ENCODE peak calls at places on chromosomes 11 and 22, in five cellular contexts. One of them, this sample, is unnamed.

GRCh38 chr11:78066471-78066870 is 2.8 kb downstream of the THRSP start:
- DNase-seq in cardiac fibroblast: no peak
- DNase-seq in spleen: no peak
- DNase-seq in lower lobe of right lung: no peak
- DNase-seq in lung: no peak
- DNase-seq in this sample: no peak

GRCh38 chr11:62702241-62702640 is 5.0 kb downstream of the BSCL2 start:
- DNase-seq in cardiac fibroblast: no peak
- DNase-seq in spleen: no peak
- DNase-seq in lower lobe of right lung: no peak
- DNase-seq in lung: no peak
- DNase-seq in this sample: peak

GRCh38 chr22:19766506-19767426 is 6.2 kb downstream of the TBX1 start:
- DNase-seq in cardiac fibroblast: peak
- DNase-seq in spleen: peak
- DNase-seq in lower lobe of right lung: peak
- DNase-seq in lung: no peak
- DNase-seq in this sample: no peak

GRCh38 chr11:104705475-104706195 is 192.6 kb downstream of the CASP12 start:
- DNase-seq in cardiac fibroblast: peak
- DNase-seq in spleen: peak
- DNase-seq in lower lobe of right lung: peak
- DNase-seq in lung: peak
- DNase-seq in this sample: no peak

GRCh38 chr11:115612331-115612730 is 108.1 kb upstream of the CADM1 start:
- DNase-seq in cardiac fibroblast: no peak
- DNase-seq in spleen: no peak
- DNase-seq in lower lobe of right lung: no peak
- DNase-seq in lung: no peak
- DNase-seq in this sample: no peak

GRCh38 chr11:64580387-64580786 is 10.6 kb upstream of the SLC22A12 start:
- DNase-seq in cardiac fibroblast: no peak
- DNase-seq in spleen: peak
- DNase-seq in lower lobe of right lung: peak
- DNase-seq in lung: no peak
- DNase-seq in this sample: peak

GRCh38 chr11:8192016-8192895 is 23.4 kb upstream of the RIC3 start:
- DNase-seq in cardiac fibroblast: peak
- DNase-seq in spleen: peak
- DNase-seq in lower lobe of right lung: peak
- DNase-seq in lung: peak
- DNase-seq in this sample: peak

GRCh38 chr11:128726464-128727139 is 32.7 kb downstream of the FLI1 start:
- DNase-seq in cardiac fibroblast: no peak
- DNase-seq in spleen: peak
- DNase-seq in lower lobe of right lung: peak
- DNase-seq in lung: peak
- DNase-seq in this sample: no peak

GRCh38 chr11:80958414-80958813 is 1517.6 kb upstream of the TENM4 start:
- DNase-seq in cardiac fibroblast: peak
- DNase-seq in spleen: no peak
- DNase-seq in lower lobe of right lung: no peak
- DNase-seq in lung: no peak
- DNase-seq in this sample: peak

GRCh38 chr11:80083561-80083960 is 642.7 kb upstream of the TENM4 start:
- DNase-seq in cardiac fibroblast: no peak
- DNase-seq in spleen: no peak
- DNase-seq in lower lobe of right lung: no peak
- DNase-seq in lung: no peak
- DNase-seq in this sample: no peak

GRCh38 chr11:64234840-64235379 is 526 bp downstream of the VEGFB start:
- DNase-seq in cardiac fibroblast: no peak
- DNase-seq in spleen: peak
- DNase-seq in lower lobe of right lung: no peak
- DNase-seq in lung: no peak
- DNase-seq in this sample: no peak

GRCh38 chr11:107665016-107665415 is 46.8 kb downstream of the SLN start:
- DNase-seq in cardiac fibroblast: no peak
- DNase-seq in spleen: no peak
- DNase-seq in lower lobe of right lung: no peak
- DNase-seq in lung: no peak
- DNase-seq in this sample: no peak

GRCh38 chr22:26585104-26585790 is 4.7 kb downstream of the TPST2 start:
- DNase-seq in cardiac fibroblast: peak
- DNase-seq in spleen: peak
- DNase-seq in lower lobe of right lung: peak
- DNase-seq in lung: peak
- DNase-seq in this sample: peak

GRCh38 chr11:17738350-17739207 is 4.0 kb downstream of the KCNC1 start:
- DNase-seq in cardiac fibroblast: no peak
- DNase-seq in spleen: peak
- DNase-seq in lower lobe of right lung: no peak
- DNase-seq in lung: no peak
- DNase-seq in this sample: no peak

GRCh38 chr11:17528181-17528691 is 16.0 kb downstream of the USH1C start:
- DNase-seq in cardiac fibroblast: peak
- DNase-seq in spleen: no peak
- DNase-seq in lower lobe of right lung: no peak
- DNase-seq in lung: peak
- DNase-seq in this sample: peak

DNA sequence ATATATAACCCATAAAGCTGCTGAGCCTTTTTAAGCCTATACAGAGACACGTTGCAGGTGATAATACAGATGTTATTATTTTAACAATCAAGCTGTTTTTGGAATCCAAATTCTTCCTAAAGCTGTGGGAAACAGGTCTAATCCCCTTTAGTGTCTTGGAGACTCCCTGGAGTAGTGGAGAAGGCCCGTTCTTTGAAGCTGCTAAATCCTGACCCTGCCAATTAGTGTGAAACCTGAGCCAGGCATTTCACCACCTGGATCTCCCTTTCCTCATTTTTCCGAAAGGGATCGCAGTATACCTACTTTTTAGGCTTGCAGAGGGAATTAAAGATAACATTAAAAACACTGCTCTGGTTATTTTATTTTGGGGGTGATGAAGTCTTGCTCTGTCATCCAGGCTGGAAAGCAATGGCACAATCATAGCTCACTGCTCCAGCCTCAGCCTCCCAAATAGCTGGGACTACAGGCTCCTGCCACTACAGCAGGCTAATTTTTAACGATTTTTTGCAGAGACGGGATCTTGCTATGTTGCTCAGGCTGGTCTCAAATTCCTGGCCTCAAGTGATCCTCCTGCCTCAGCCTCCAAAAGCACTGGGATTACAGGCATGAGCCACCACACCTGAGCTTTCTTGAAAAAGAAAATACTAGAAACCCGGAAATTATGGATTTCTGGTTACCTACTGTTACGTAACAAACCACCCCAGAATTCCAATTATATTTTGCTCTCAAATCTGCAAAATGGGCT is 1.7 kb upstream of the EIF4ENIF1 start:
- DNase-seq in cardiac fibroblast: no peak
- DNase-seq in spleen: no peak
- DNase-seq in lower lobe of right lung: no peak
- DNase-seq in lung: no peak
- DNase-seq in this sample: no peak
- H3K4me3 ChIP-seq in cardiac fibroblast: no peak
- H3K4me3 ChIP-seq in spleen: peak
- H3K4me3 ChIP-seq in lower lobe of right lung: peak
- H3K4me3 ChIP-seq in lung: no peak
- H3K4me3 ChIP-seq in this sample: no peak

GRCh38 chr11:76698321-76699043 is 27.9 kb upstream of the LRRC32 start:
- DNase-seq in cardiac fibroblast: peak
- DNase-seq in spleen: no peak
- DNase-seq in lower lobe of right lung: no peak
- DNase-seq in lung: no peak
- DNase-seq in this sample: no peak
- TF ChIP-seq CTCF in cardiac fibroblast: peak
- TF ChIP-seq CTCF in spleen: no peak
- TF ChIP-seq CTCF in lower lobe of right lung: no peak
- TF ChIP-seq CTCF in lung: no peak
- TF ChIP-seq CTCF in this sample: peak

GRCh38 chr22:33923033-33923432 is 2.8 kb upstream of the LARGE1 start:
- DNase-seq in cardiac fibroblast: peak
- DNase-seq in spleen: no peak
- DNase-seq in lower lobe of right lung: no peak
- DNase-seq in lung: no peak
- DNase-seq in this sample: no peak
- H3K4me3 ChIP-seq in cardiac fibroblast: peak
- H3K4me3 ChIP-seq in spleen: peak
- H3K4me3 ChIP-seq in lower lobe of right lung: peak
- H3K4me3 ChIP-seq in lung: no peak
- H3K4me3 ChIP-seq in this sample: peak

GRCh38 chr11:68748061-68748460 is 3.3 kb downstream of the TESMIN start:
- DNase-seq in cardiac fibroblast: no peak
- DNase-seq in spleen: no peak
- DNase-seq in lower lobe of right lung: no peak
- DNase-seq in lung: no peak
- DNase-seq in this sample: no peak

GRCh38 chr11:68749501-68750196 is 1.7 kb downstream of the TESMIN start:
- DNase-seq in cardiac fibroblast: peak
- DNase-seq in spleen: no peak
- DNase-seq in lower lobe of right lung: no peak
- DNase-seq in lung: no peak
- DNase-seq in this sample: peak

GRCh38 chr11:68750197-68750987 is 928 bp downstream of the TESMIN start:
- DNase-seq in cardiac fibroblast: no peak
- DNase-seq in spleen: peak
- DNase-seq in lower lobe of right lung: peak
- DNase-seq in lung: no peak
- DNase-seq in this sample: no peak

GRCh38 chr11:68750988-68751325 is 363 bp downstream of the TESMIN start:
- DNase-seq in cardiac fibroblast: no peak
- DNase-seq in spleen: no peak
- DNase-seq in lower lobe of right lung: no peak
- DNase-seq in lung: no peak
- DNase-seq in this sample: no peak

DNA sequence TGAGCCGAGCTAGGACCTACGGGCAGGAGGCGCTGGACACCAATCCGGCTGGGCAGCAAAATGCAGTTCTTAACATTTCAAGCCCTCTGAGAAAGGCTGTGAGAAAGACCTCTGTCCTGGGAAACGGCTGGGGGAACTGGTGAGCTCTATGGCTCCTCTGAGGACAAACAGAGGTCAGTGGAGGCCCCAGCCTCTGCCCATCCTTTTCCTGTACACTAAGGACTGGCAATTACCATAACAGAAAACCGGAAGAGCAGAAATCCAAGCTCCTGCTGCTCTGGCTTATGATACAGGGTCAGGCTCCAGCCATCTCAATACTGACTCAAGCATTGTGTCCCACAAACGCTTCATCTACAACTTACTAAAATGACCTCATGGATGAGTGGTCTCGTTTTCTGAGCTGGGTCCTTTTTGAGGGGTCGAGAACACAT is 2.2 kb downstream of the TESMIN start:
- DNase-seq in cardiac fibroblast: no peak
- DNase-seq in spleen: no peak
- DNase-seq in lower lobe of right lung: no peak
- DNase-seq in lung: no peak
- DNase-seq in this sample: no peak
- TF ChIP-seq CTCF in cardiac fibroblast: no peak
- TF ChIP-seq CTCF in spleen: no peak
- TF ChIP-seq CTCF in lower lobe of right lung: no peak
- TF ChIP-seq CTCF in lung: no peak
- TF ChIP-seq CTCF in this sample: no peak

GRCh38 chr22:35542972-35543516 is 2.4 kb downstream of the RASD2 start:
- DNase-seq in cardiac fibroblast: no peak
- DNase-seq in spleen: no peak
- DNase-seq in lower lobe of right lung: no peak
- DNase-seq in lung: no peak
- DNase-seq in this sample: no peak
- H3K4me3 ChIP-seq in cardiac fibroblast: no peak
- H3K4me3 ChIP-seq in spleen: no peak
- H3K4me3 ChIP-seq in lower lobe of right lung: peak
- H3K4me3 ChIP-seq in lung: no peak
- H3K4me3 ChIP-seq in this sample: no peak